ENCODE peak calls at places on chromosomes 4 and X, in five cellular contexts. A, P, T, J and Z are unnamed samples.

GRCh38 chr4:158168606-158169005 is 4.2 kb downstream of the GASK1B start:
- DNase-seq in A (no peak), P (no peak), T (no peak), J (no peak), Z (no peak)

GRCh38 chrX:134315893-134316292 is 78.9 kb downstream of the CCDC160 start:
- DNase-seq in A (no peak), P (no peak), T (no peak), J (no peak), Z (no peak)

GRCh38 chr4:26326791-26327190 is 6.0 kb downstream of the RBPJ start:
- DNase-seq in A (peak; percentile 96), P (no peak), T (no peak), J (no peak), Z (no peak)

GRCh38 chr4:55366621-55367020 is 20.6 kb downstream of the SRD5A3 start:
- DNase-seq in A (peak; percentile 50), P (no peak), T (no peak), J (no peak), Z (no peak)

GRCh38 chr4:176654565-176655216 is 138.0 kb downstream of the VEGFC start:
- DNase-seq in A (no peak), P (no peak), T (no peak), J (no peak), Z (no peak)

GRCh38 chrX:139892512-139892911 is 40.3 kb downstream of the ATP11C start:
- DNase-seq in A (no peak), P (no peak), T (no peak), J (no peak), Z (no peak)

GRCh38 chrX:2707334-2707760 is 16.3 kb downstream of the CD99 start:
- DNase-seq in A (peak; percentile 89), P (peak; percentile 75), T (peak; percentile 42), J (peak; percentile 91), Z (peak; percentile 89)

GRCh38 chr4:11618666-11619282 is 190.1 kb upstream of the HS3ST1 start:
- DNase-seq in A (no peak), P (no peak), T (no peak), J (no peak), Z (no peak)

GRCh38 chr4:40552536-40552935 is 77.1 kb downstream of the RBM47 start:
- DNase-seq in A (peak; percentile 67), P (no peak), T (no peak), J (no peak), Z (no peak)

GRCh38 chr4:8478371-8478770 is 37.8 kb downstream of the TRMT44 start:
- DNase-seq in A (no peak), P (no peak), T (no peak), J (no peak), Z (no peak)

GRCh38 chr4:137663376-137664054 is 131.2 kb upstream of the PCDH18 start:
- DNase-seq in A (no peak), P (no peak), T (no peak), J (no peak), Z (no peak)

GRCh38 chrX:121635141-121635540 is 587.7 kb downstream of the GLUD2 start:
- DNase-seq in A (peak; percentile 27), P (no peak), T (no peak), J (no peak), Z (no peak)

GRCh38 chr4:137394000-137394399 is 138.3 kb downstream of the PCDH18 start:
- DNase-seq in A (peak; percentile 75), P (no peak), T (no peak), J (no peak), Z (no peak)

GRCh38 chr4:72846280-72847111 is 223.0 kb downstream of the COX18 start:
- DNase-seq in A (no peak), P (no peak), T (no peak), J (no peak), Z (no peak)

GRCh38 chrX:137194164-137194563 is 160.4 kb upstream of the GPR101 start:
- DNase-seq in A (peak; percentile 27), P (no peak), T (no peak), J (no peak), Z (no peak)
- TF ChIP-seq CTCF in A (peak; percentile 61), P (no peak), T (peak; percentile 46), J (no peak), Z (peak; percentile 58)

DNA sequence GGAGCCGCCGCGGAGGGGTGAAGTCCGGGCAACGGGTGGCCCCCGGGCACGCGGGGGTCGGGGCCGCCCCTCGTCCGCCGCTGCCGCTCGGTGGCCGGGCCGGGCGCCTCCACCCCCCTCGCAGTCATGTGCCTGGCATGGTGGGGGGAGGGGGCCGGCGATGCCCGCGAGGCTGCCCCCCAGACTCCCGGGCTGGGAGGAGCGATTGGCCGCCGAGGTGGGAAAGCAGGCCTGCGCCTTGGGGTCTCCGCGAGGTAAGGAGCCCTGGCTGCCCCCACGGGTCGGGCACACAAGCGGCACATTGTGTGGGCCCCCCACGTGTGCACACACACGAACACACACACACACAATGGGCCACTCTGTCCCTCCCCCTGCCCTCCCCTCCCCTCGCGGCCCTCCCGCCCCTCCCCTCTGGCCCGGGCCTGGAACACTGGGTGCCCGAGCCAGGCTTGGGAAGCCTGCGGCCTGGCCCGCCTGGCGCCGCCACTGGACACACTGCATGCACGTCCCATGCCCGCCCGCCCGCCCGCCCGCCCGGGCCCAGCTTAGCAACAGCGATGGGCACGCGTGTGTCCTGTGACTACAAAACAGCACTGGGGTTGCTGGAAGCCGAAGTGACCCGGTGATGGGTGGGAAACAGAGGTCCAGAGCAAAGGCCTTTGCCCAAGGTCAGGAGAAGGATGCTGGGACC is 1.3 kb downstream of the SLC6A8 start:
- DNase-seq in A (peak; percentile 27), P (no peak), T (peak; percentile 50), J (no peak), Z (no peak)
- TF ChIP-seq CTCF in A (no peak), P (no peak), T (no peak), J (no peak), Z (no peak)

GRCh38 chr4:45442466-45442865 is 681.4 kb downstream of the GABRG1 start:
- DNase-seq in A (peak; percentile 18), P (no peak), T (no peak), J (no peak), Z (no peak)
- TF ChIP-seq CTCF in A (peak; percentile 34), P (no peak), T (peak; percentile 51), J (no peak), Z (peak; percentile 13)

DNA sequence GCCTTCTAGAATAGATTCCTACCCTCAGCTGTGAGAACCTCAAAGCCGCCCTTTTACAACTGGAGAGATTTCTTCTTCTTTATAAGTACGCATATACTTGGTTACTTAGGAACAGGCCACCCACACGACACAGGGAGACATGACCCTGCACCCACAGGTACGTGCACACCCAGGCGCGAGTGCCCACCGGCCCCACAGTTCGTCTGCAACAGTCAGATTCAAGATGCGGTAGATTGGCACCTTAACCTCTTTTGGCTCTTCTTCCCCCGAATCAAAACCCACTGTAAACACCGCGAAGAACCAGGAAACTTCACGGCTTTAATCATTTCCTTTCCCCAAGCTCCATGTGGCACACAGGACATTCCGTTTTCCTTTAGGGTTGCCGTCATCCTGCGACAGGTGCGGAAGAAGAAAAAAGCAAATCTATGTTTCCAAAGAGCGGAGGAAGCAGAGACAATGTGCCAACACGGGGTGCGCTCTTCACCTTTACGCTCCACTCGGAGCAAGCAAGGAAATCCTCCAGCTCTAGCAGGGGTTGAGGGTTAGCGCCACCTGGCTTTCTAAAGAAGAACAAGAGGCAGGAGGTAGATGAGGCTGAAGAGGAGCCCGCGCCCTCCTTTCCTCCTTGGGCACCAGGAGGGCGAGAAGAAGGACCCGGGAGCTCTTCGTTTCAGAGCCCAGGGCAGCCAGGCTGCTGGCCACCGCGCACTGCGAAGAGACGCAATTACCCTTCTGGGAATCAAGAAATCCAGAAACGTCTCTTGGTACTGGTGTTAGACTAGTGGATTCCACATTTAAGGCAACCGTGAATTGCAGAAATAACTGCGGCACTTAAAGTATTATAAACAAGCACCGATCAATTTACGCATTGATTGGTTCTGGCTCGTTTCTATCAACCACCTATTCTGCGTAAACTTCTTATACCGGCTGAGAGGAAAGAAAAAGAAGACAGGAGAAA is 35.7 kb downstream of the HAND2 start:
- DNase-seq in A (peak; percentile 71), P (peak; percentile 52), T (peak; percentile 39), J (no peak), Z (peak; percentile 71)
- TF ChIP-seq CTCF in A (peak; percentile 82), P (peak; percentile 55), T (peak; percentile 84), J (peak; percentile 33), Z (peak; percentile 83)

GRCh38 chr4:162791321-162791720 is 375.4 kb downstream of the NAF1 start:
- DNase-seq in A (no peak), P (no peak), T (no peak), J (no peak), Z (no peak)
- TF ChIP-seq CTCF in A (no peak), P (no peak), T (no peak), J (no peak), Z (no peak)

GRCh38 chrX:16992902-16993301 is 46.4 kb downstream of the REPS2 start:
- DNase-seq in A (no peak), P (no peak), T (no peak), J (no peak), Z (no peak)
- TF ChIP-seq CTCF in A (no peak), P (no peak), T (no peak), J (no peak), Z (no peak)